ENCODE peak calls at places on chromosomes 1 and 21, in six cellular contexts. One of them, this sample, is unnamed.

GRCh38 chr1:39683591-39684312 is 7.5 kb downstream of the HPCAL4 start:
- DNase-seq in IMR-90: no peak
- DNase-seq in fibroblast of lung: peak; percentile 10
- DNase-seq in omental fat pad: no peak
- DNase-seq in endothelial cell: no peak
- DNase-seq in mesothelial cell of epicardium: no peak
- DNase-seq in this sample: no peak

GRCh38 chr1:233111731-233112130 is 161.3 kb downstream of the NTPCR start:
- DNase-seq in IMR-90: no peak
- DNase-seq in mesothelial cell of epicardium: no peak
- DNase-seq in omental fat pad: no peak
- DNase-seq in endothelial cell: no peak
- DNase-seq in fibroblast of lung: no peak
- DNase-seq in this sample: no peak

GRCh38 chr1:211518330-211519289 is 26.6 kb upstream of the RD3 start:
- DNase-seq in IMR-90: no peak
- DNase-seq in omental fat pad: no peak
- DNase-seq in endothelial cell: no peak
- DNase-seq in fibroblast of lung: no peak
- DNase-seq in mesothelial cell of epicardium: no peak
- DNase-seq in this sample: no peak

GRCh38 chr21:46128106-46128982 is 27.0 kb downstream of the FTCD start:
- DNase-seq in fibroblast of lung: peak; percentile 30
- DNase-seq in endothelial cell: no peak
- DNase-seq in IMR-90: no peak
- DNase-seq in omental fat pad: no peak
- DNase-seq in mesothelial cell of epicardium: no peak
- DNase-seq in this sample: no peak

GRCh38 chr1:16719571-16720402 is 20.5 kb upstream of the RNU1-4 start:
- DNase-seq in mesothelial cell of epicardium: peak; percentile 36
- DNase-seq in omental fat pad: no peak
- DNase-seq in fibroblast of lung: no peak
- DNase-seq in endothelial cell: peak; percentile 3
- DNase-seq in IMR-90: no peak
- DNase-seq in this sample: no peak

GRCh38 chr1:214935258-214935657 is 147.3 kb upstream of the KCNK2 start:
- DNase-seq in endothelial cell: no peak
- DNase-seq in IMR-90: no peak
- DNase-seq in fibroblast of lung: peak; percentile 9
- DNase-seq in omental fat pad: no peak
- DNase-seq in mesothelial cell of epicardium: no peak
- DNase-seq in this sample: no peak

GRCh38 chr1:156832434-156832833 is 15.8 kb upstream of the SH2D2A start:
- DNase-seq in omental fat pad: no peak
- DNase-seq in fibroblast of lung: no peak
- DNase-seq in IMR-90: no peak
- DNase-seq in mesothelial cell of epicardium: no peak
- DNase-seq in endothelial cell: no peak
- DNase-seq in this sample: no peak

GRCh38 chr1:112872551-112872962 is 83.4 kb downstream of the SLC16A1 start:
- DNase-seq in fibroblast of lung: no peak
- DNase-seq in omental fat pad: no peak
- DNase-seq in endothelial cell: no peak
- DNase-seq in IMR-90: no peak
- DNase-seq in mesothelial cell of epicardium: no peak
- DNase-seq in this sample: no peak

GRCh38 chr21:34693192-34693810 is 24.5 kb downstream of the CLIC6 start:
- DNase-seq in endothelial cell: peak; percentile 38
- DNase-seq in IMR-90: peak; percentile 74
- DNase-seq in omental fat pad: no peak
- DNase-seq in mesothelial cell of epicardium: no peak
- DNase-seq in fibroblast of lung: peak; percentile 83
- DNase-seq in this sample: no peak

GRCh38 chr1:145757420-145757819 is 38.1 kb downstream of the CD160 start:
- DNase-seq in omental fat pad: no peak
- DNase-seq in fibroblast of lung: no peak
- DNase-seq in endothelial cell: no peak
- DNase-seq in mesothelial cell of epicardium: no peak
- DNase-seq in IMR-90: peak; percentile 35
- DNase-seq in this sample: no peak

GRCh38 chr1:230040440-230040839 is 26.6 kb upstream of the GALNT2 start:
- DNase-seq in omental fat pad: no peak
- DNase-seq in fibroblast of lung: no peak
- DNase-seq in mesothelial cell of epicardium: no peak
- DNase-seq in endothelial cell: no peak
- DNase-seq in IMR-90: no peak
- DNase-seq in this sample: no peak

GRCh38 chr1:78143152-78143551 is 97.4 kb downstream of the GIPC2 start:
- DNase-seq in omental fat pad: no peak
- DNase-seq in mesothelial cell of epicardium: no peak
- DNase-seq in IMR-90: no peak
- DNase-seq in fibroblast of lung: no peak
- DNase-seq in endothelial cell: no peak
- DNase-seq in this sample: no peak

GRCh38 chr1:194369060-194369459 is 1182.6 kb upstream of the B3GALT2 start:
- DNase-seq in mesothelial cell of epicardium: no peak
- DNase-seq in IMR-90: peak; percentile 51
- DNase-seq in omental fat pad: no peak
- DNase-seq in fibroblast of lung: no peak
- DNase-seq in endothelial cell: no peak
- DNase-seq in this sample: no peak

GRCh38 chr21:38498057-38498833 is at the start of gene ERG:
- DNase-seq in fibroblast of lung: no peak
- DNase-seq in omental fat pad: no peak
- DNase-seq in endothelial cell: no peak
- DNase-seq in IMR-90: no peak
- DNase-seq in mesothelial cell of epicardium: no peak
- DNase-seq in this sample: no peak

GRCh38 chr1:183315987-183316758 is 102.0 kb downstream of the NMNAT2 start:
- DNase-seq in endothelial cell: no peak
- DNase-seq in omental fat pad: no peak
- DNase-seq in IMR-90: no peak
- DNase-seq in fibroblast of lung: no peak
- DNase-seq in mesothelial cell of epicardium: no peak
- DNase-seq in this sample: no peak

GRCh38 chr1:154736840-154737239 is 128.9 kb upstream of the ADAR start:
- DNase-seq in endothelial cell: no peak
- DNase-seq in mesothelial cell of epicardium: no peak
- DNase-seq in omental fat pad: no peak
- DNase-seq in fibroblast of lung: no peak
- DNase-seq in IMR-90: peak; percentile 80
- DNase-seq in this sample: no peak

GRCh38 chr21:30434033-30434631 is 4.1 kb downstream of the KRTAP13-4 start:
- DNase-seq in endothelial cell: peak; percentile 59
- DNase-seq in omental fat pad: no peak
- DNase-seq in IMR-90: no peak
- DNase-seq in fibroblast of lung: peak; percentile 0
- DNase-seq in mesothelial cell of epicardium: no peak
- DNase-seq in this sample: no peak

GRCh38 chr21:45280969-45281368 is 6.7 kb downstream of the POFUT2 start:
- DNase-seq in omental fat pad: no peak
- DNase-seq in fibroblast of lung: no peak
- DNase-seq in IMR-90: no peak
- DNase-seq in mesothelial cell of epicardium: no peak
- DNase-seq in endothelial cell: no peak
- DNase-seq in this sample: no peak

DNA sequence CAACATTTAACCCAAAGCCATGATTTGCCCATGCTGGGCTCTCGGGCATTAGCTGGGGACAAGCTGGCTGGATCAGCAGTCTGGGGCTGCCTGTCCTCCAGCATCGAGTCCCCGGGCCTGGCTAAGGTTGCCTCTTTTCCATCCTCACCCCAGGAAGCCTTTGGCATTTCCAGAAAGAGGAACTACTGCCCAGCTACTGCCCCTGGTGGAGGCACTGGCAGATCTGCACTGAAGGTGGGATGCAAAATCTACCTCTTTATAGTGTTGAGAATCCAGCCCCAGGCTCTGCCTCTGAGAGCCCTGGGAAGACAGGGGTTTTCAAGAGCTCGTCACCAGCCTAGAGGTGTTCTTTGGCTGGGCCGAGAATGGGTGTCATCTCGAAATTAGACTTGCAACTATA is 635.9 kb downstream of the MATN1 start:
- DNase-seq in IMR-90: no peak
- DNase-seq in fibroblast of lung: no peak
- DNase-seq in omental fat pad: no peak
- DNase-seq in endothelial cell: peak; percentile 41
- DNase-seq in mesothelial cell of epicardium: no peak
- DNase-seq in this sample: no peak
- TF ChIP-seq CTCF in IMR-90: peak; percentile 24
- TF ChIP-seq CTCF in fibroblast of lung: peak; percentile 50
- TF ChIP-seq CTCF in omental fat pad: no peak
- TF ChIP-seq CTCF in endothelial cell: peak; percentile 18
- TF ChIP-seq CTCF in mesothelial cell of epicardium: no peak
- TF ChIP-seq CTCF in this sample: no peak

GRCh38 chr1:181911715-181912114 is 149.8 kb downstream of the ZNF648 start:
- DNase-seq in endothelial cell: no peak
- DNase-seq in omental fat pad: no peak
- DNase-seq in mesothelial cell of epicardium: no peak
- DNase-seq in fibroblast of lung: no peak
- DNase-seq in IMR-90: no peak
- DNase-seq in this sample: no peak

GRCh38 chr1:181905944-181906597 is 155.4 kb downstream of the ZNF648 start:
- DNase-seq in fibroblast of lung: no peak
- DNase-seq in IMR-90: no peak
- DNase-seq in omental fat pad: no peak
- DNase-seq in endothelial cell: no peak
- DNase-seq in mesothelial cell of epicardium: no peak
- DNase-seq in this sample: no peak

GRCh38 chr1:181909010-181909409 is 152.5 kb downstream of the ZNF648 start:
- DNase-seq in endothelial cell: no peak
- DNase-seq in omental fat pad: no peak
- DNase-seq in IMR-90: no peak
- DNase-seq in mesothelial cell of epicardium: no peak
- DNase-seq in fibroblast of lung: no peak
- DNase-seq in this sample: no peak

GRCh38 chr1:181906631-181907030 is 154.9 kb downstream of the ZNF648 start:
- DNase-seq in IMR-90: no peak
- DNase-seq in endothelial cell: no peak
- DNase-seq in fibroblast of lung: no peak
- DNase-seq in omental fat pad: no peak
- DNase-seq in mesothelial cell of epicardium: no peak
- DNase-seq in this sample: no peak

GRCh38 chr1:181910905-181911304 is 150.6 kb downstream of the ZNF648 start:
- DNase-seq in IMR-90: no peak
- DNase-seq in mesothelial cell of epicardium: no peak
- DNase-seq in endothelial cell: no peak
- DNase-seq in omental fat pad: no peak
- DNase-seq in fibroblast of lung: no peak
- DNase-seq in this sample: no peak
- TF ChIP-seq CTCF in IMR-90: no peak
- TF ChIP-seq CTCF in mesothelial cell of epicardium: no peak
- TF ChIP-seq CTCF in endothelial cell: no peak
- TF ChIP-seq CTCF in omental fat pad: no peak
- TF ChIP-seq CTCF in fibroblast of lung: no peak
- TF ChIP-seq CTCF in this sample: no peak

GRCh38 chr1:76313304-76313703 is 238.8 kb downstream of the ST6GALNAC3 start:
- DNase-seq in IMR-90: no peak
- DNase-seq in endothelial cell: no peak
- DNase-seq in omental fat pad: no peak
- DNase-seq in fibroblast of lung: no peak
- DNase-seq in mesothelial cell of epicardium: no peak
- DNase-seq in this sample: no peak

GRCh38 chr1:76314730-76315129 is 240.2 kb downstream of the ST6GALNAC3 start:
- DNase-seq in fibroblast of lung: no peak
- DNase-seq in endothelial cell: no peak
- DNase-seq in omental fat pad: no peak
- DNase-seq in mesothelial cell of epicardium: no peak
- DNase-seq in IMR-90: no peak
- DNase-seq in this sample: no peak

DNA sequence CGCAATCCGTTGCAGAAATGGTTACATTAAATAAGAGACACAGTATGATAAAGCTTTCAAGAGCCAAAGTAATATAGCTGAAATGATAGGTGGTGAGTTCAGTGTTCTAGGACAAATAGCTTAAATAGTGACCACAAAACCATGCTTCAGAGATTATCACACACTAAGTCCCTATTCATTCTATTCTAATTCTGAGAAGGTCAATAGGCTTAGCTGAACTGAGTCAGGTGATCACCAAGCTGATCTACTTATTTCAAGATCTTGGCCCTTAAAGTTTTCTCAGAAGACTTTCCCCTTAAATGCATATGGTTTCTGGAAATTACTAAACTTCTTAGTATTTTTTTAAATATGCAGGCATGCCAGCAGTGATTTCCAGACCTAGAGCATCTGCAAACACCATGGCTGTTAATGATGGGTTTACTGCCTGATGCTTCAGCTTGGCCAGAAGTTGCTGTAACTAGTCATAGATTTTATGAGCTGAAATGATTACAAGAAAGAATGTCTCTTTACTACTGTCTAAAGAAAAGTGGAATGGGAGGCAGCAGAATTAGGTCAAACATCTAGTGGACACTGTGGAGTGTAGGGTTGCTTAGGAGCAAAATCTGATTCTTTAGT is 242.9 kb downstream of the ST6GALNAC3 start:
- DNase-seq in omental fat pad: no peak
- DNase-seq in mesothelial cell of epicardium: no peak
- DNase-seq in endothelial cell: no peak
- DNase-seq in IMR-90: no peak
- DNase-seq in fibroblast of lung: no peak
- DNase-seq in this sample: no peak
- TF ChIP-seq CTCF in omental fat pad: no peak
- TF ChIP-seq CTCF in mesothelial cell of epicardium: no peak
- TF ChIP-seq CTCF in endothelial cell: no peak
- TF ChIP-seq CTCF in IMR-90: no peak
- TF ChIP-seq CTCF in fibroblast of lung: no peak
- TF ChIP-seq CTCF in this sample: no peak

GRCh38 chr21:33196956-33197374 is 32.8 kb upstream of the IFNAR2 start:
- DNase-seq in omental fat pad: no peak
- DNase-seq in IMR-90: peak; percentile 62
- DNase-seq in fibroblast of lung: peak; percentile 68
- DNase-seq in endothelial cell: peak; percentile 67
- DNase-seq in mesothelial cell of epicardium: peak; percentile 70
- DNase-seq in this sample: peak; percentile 32
- TF ChIP-seq CTCF in omental fat pad: peak; percentile 64
- TF ChIP-seq CTCF in IMR-90: peak; percentile 67
- TF ChIP-seq CTCF in fibroblast of lung: peak; percentile 65
- TF ChIP-seq CTCF in endothelial cell: peak; percentile 97
- TF ChIP-seq CTCF in mesothelial cell of epicardium: peak; percentile 96
- TF ChIP-seq CTCF in this sample: peak; percentile 91

DNA sequence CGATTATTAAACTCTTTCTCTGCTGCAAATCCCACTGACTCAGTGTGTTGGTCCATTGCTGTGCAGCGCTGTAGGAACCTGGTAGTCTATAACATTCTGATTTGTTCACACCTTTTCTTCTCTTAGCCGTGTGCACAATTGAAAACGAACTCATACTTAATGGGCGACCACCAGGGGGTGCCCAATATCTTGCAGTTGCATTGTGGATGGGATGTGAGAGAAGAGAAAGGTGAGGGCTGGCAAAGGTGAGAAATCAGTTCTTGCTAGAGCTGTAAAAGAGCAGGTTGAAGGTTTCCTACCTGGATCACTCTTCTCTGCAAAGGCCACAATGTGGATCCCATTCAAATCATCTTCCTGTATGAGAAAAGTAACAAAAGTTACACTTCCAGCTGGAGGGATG is 51.0 kb downstream of the CASQ2 start:
- DNase-seq in omental fat pad: peak; percentile 58
- DNase-seq in IMR-90: peak; percentile 15
- DNase-seq in fibroblast of lung: peak; percentile 58
- DNase-seq in endothelial cell: peak; percentile 75
- DNase-seq in mesothelial cell of epicardium: peak; percentile 49
- DNase-seq in this sample: no peak
- TF ChIP-seq CTCF in omental fat pad: peak; percentile 7
- TF ChIP-seq CTCF in IMR-90: peak; percentile 35
- TF ChIP-seq CTCF in fibroblast of lung: peak; percentile 64
- TF ChIP-seq CTCF in endothelial cell: peak; percentile 86
- TF ChIP-seq CTCF in mesothelial cell of epicardium: peak; percentile 53
- TF ChIP-seq CTCF in this sample: no peak